ENCODE peak calls at places on chromosomes 12 and 14, in six cellular contexts. P, R, F, Y, A and X are unnamed samples.

GRCh38 chr12:58455146-58455545 is 465.2 kb downstream of the LRIG3 start:
- DNase-seq in R (no peak), P (peak), A (no peak), Y (no peak), F (no peak), X (no peak)

GRCh38 chr14:21003788-21004346 is 4.8 kb downstream of the SLC39A2 start:
- DNase-seq in P (no peak), Y (no peak), A (no peak), R (no peak), F (peak), X (no peak)

GRCh38 chr12:122096591-122097149 is 18.1 kb downstream of the MLXIP start:
- DNase-seq in A (no peak), Y (no peak), R (no peak), P (no peak), F (no peak), X (no peak)

GRCh38 chr12:56528836-56529235 is 7.2 kb downstream of the RBMS2 start:
- DNase-seq in P (no peak), F (no peak), A (no peak), Y (no peak), R (no peak), X (no peak)

GRCh38 chr12:78229491-78230209 is 399.0 kb downstream of the NAV3 start:
- DNase-seq in F (no peak), P (peak), Y (no peak), A (peak), R (peak), X (no peak)

GRCh38 chr12:81083906-81084513 is 6.1 kb downstream of the ACSS3 start:
- DNase-seq in F (no peak), A (no peak), Y (no peak), R (no peak), P (no peak), X (no peak)

GRCh38 chr12:84131076-84131475 is 781.5 kb downstream of the SLC6A15 start:
- DNase-seq in F (no peak), P (peak), R (no peak), Y (no peak), A (no peak), X (no peak)

GRCh38 chr14:100332797-100333196 is 9.7 kb downstream of the SLC25A47 start:
- DNase-seq in P (no peak), F (no peak), A (no peak), Y (no peak), R (no peak), X (no peak)

GRCh38 chr12:110171636-110172035 is 47.5 kb downstream of the IFT81 start:
- DNase-seq in P (no peak), A (no peak), F (no peak), R (no peak), Y (no peak), X (no peak)

GRCh38 chr14:75339059-75339458 is 60.4 kb downstream of the FOS start:
- DNase-seq in F (no peak), Y (no peak), R (no peak), P (peak), A (no peak), X (no peak)

GRCh38 chr12:1882405-1882804 is 36.0 kb downstream of the CACNA2D4 start:
- DNase-seq in Y (no peak), R (no peak), F (no peak), A (no peak), P (no peak), X (no peak)

GRCh38 chr12:124238886-124239285 is 56.0 kb upstream of the RFLNA start:
- DNase-seq in F (no peak), R (no peak), P (no peak), A (no peak), Y (no peak), X (no peak)

GRCh38 chr12:124243936-124244335 is 51.0 kb upstream of the RFLNA start:
- DNase-seq in P (no peak), F (no peak), A (no peak), R (no peak), Y (no peak), X (no peak)

GRCh38 chr12:124240493-124240892 is 54.4 kb upstream of the RFLNA start:
- DNase-seq in R (peak), A (peak), P (no peak), F (no peak), Y (no peak), X (no peak)

GRCh38 chr12:124241776-124242528 is 52.9 kb upstream of the RFLNA start:
- DNase-seq in F (no peak), A (no peak), P (no peak), R (no peak), Y (no peak), X (no peak)

DNA sequence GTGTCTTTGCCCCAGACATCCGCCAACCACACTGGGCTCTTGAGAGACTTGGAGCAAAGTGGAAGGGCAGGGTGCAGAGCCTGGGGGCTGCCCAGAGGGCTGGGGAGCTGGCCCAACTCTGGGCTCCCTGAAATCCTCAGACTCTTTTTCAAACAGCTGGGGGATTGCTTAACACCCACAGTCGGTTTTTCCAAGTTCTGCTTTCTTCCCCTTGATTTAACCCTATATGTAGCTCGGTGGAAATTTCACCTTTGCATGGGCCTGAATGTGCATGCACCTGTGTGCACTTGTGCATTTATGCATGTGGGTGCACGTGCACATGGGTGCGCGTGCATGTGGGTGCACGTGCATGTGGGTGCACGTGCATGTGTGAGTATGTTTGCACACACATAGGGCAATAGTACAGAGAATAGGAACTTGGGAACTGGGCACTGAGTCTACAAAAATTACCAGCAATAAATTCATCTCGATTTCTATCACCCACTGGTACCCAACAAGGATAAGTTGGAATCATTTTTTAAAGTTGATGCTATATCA is 52.3 kb upstream of the RFLNA start:
- DNase-seq in R (no peak), P (no peak), A (no peak), F (no peak), Y (no peak), X (no peak)
- TF ChIP-seq CTCF in R (no peak), P (no peak), A (no peak), F (no peak), Y (no peak), X (no peak)

DNA sequence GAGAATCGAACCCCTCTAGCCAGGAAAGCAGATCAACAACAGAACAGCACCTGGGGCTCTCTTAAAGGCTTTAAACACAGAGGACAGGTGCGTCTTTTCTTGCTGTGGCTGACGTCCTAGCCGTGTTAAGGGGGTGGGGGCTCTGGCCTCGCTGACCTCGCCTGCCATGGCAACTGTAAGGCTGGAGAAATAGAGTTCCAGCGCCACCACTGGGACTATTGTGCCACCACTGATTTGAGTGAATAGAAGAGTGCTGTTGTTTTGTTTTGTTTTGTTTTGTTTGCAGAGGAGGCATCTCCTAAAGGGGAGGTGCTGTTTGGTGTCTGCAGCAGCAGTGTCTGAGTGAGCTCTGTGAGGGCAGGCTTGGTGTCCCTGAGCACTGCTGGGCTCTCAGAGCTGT is 34.2 kb upstream of the PRMT8 start:
- DNase-seq in P (no peak), R (peak), A (no peak), F (no peak), Y (no peak), X (no peak)
- TF ChIP-seq CTCF in P (no peak), R (no peak), A (no peak), F (peak), Y (no peak), X (peak)

GRCh38 chr12:52183971-52184370 is 7.8 kb downstream of the KRT80 start:
- DNase-seq in F (no peak), Y (no peak), P (no peak), R (no peak), A (no peak), X (no peak)

GRCh38 chr12:52182456-52182855 is 9.4 kb downstream of the KRT80 start:
- DNase-seq in P (no peak), A (no peak), R (no peak), Y (no peak), F (no peak), X (no peak)

GRCh38 chr12:52181757-52182156 is 10.1 kb downstream of the KRT80 start:
- DNase-seq in Y (no peak), A (no peak), P (peak), R (peak), F (no peak), X (no peak)

GRCh38 chr12:52183544-52183910 is 8.3 kb downstream of the KRT80 start:
- DNase-seq in A (no peak), F (no peak), R (no peak), Y (no peak), P (no peak), X (no peak)

DNA sequence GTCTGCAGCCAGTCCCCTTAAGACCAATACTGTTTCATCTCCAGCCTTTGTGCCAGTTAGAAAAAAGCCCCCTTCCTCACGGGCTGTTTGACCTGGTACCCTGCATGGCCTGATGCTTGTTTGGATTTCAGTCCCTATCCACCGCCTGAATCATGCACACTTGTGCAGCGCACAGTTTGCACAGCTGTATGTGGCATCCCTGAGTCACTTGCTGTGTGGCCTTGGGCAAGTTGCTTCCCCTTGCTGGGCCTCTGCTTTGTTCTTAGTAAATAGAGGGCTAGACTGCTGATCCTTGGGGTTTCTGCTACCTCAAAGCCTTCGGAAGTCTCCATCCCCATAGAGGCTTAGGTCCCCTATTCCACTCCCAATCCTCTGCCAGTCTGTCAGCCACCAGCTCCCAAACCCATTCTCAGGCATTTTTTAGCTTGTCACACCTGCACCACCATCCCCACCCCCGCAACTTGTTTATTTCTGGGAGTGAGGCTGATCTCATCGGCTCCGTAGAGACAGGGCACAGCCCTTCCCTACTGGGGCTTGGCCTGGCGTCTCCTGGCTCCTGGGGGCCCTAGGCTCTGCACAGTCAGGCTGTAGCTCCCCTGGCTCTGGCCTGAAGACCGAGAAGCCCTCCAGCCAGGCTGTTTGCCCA is 8.8 kb downstream of the KRT80 start:
- DNase-seq in P (peak), Y (no peak), F (no peak), A (no peak), R (no peak), X (no peak)
- TF ChIP-seq CTCF in P (no peak), Y (no peak), F (no peak), A (no peak), R (no peak), X (no peak)

DNA sequence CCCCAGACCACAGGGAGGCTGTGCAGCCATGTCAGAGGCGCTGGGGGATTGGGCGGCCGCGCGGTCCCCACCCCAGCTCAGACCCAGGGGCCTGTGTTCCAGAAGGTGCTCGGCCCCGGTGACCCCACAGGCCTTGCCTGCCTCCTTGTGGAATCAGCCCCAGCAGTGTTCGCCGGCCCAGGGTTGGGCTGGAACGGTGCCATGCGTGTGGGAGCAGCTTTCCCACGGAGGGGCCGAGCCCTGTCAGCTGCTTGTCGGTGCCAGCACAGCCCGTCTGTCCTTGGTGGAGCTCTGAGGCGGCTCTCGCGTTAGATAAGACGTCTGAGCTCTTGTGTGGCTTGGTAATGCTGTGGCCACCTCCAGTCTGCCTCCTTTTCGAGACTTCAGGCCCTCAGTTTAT is 8.5 kb downstream of the ZFYVE21 start:
- DNase-seq in F (peak), R (no peak), P (peak), A (no peak), Y (no peak), X (no peak)
- TF ChIP-seq CTCF in F (peak), R (no peak), P (peak), A (no peak), Y (no peak), X (no peak)

GRCh38 chr14:102094101-102094500 is 7.3 kb upstream of the HSP90AA1 start:
- DNase-seq in P (no peak), A (no peak), F (no peak), R (no peak), Y (no peak), X (no peak)
- TF ChIP-seq CTCF in P (no peak), A (no peak), F (no peak), R (no peak), Y (no peak), X (no peak)

DNA sequence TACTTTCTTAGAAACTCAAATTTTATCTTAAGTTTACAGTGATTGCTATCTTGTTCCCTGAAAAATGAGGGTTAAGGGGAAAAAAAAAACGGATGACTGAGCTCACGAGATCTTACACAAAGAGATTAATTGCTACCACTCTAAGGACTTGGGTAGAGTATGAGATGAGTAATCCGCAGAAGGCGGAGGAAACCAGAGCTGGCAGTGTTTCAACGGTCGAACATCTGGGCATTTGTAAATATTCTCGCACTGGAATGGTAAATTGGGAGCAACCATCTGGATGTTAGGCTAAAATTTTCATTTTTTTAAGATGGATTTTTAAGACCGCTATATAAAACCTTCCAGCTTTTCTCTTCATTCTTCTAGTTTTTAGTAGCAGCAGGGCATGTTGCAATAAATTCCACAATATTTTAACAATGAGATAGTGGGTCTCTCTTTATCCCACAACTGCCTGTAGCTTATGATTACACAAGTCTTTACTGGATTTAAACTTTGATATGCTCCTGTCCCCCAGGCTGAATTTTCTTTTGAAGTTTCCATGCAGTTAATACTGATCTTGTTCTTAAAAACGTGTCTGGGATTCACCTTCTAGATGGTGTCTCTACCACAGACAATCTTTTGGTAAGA is 1324.1 kb downstream of the AACS start:
- DNase-seq in Y (no peak), F (no peak), R (no peak), P (peak), A (no peak), X (no peak)
- TF ChIP-seq CTCF in Y (no peak), F (no peak), R (no peak), P (no peak), A (no peak), X (no peak)

GRCh38 chr14:106872619-106873446 is 1346.5 kb downstream of the TMEM121 start:
- DNase-seq in P (no peak), F (peak), R (no peak), A (peak), Y (peak), X (no peak)
- TF ChIP-seq CTCF in P (peak), F (peak), R (peak), A (peak), Y (peak), X (peak)

GRCh38 chr14:44279357-44279756 is 227.7 kb downstream of the FSCB start:
- DNase-seq in F (no peak), P (no peak), A (no peak), Y (no peak), R (no peak), X (no peak)
- TF ChIP-seq CTCF in F (no peak), P (no peak), A (no peak), Y (no peak), R (no peak), X (no peak)

GRCh38 chr14:23728791-23729190 is 92.6 kb downstream of the DHRS2 start:
- DNase-seq in A (no peak), Y (no peak), P (no peak), F (no peak), R (no peak), X (no peak)

GRCh38 chr14:23725980-23726746 is 90.0 kb downstream of the DHRS2 start:
- DNase-seq in F (no peak), A (no peak), P (no peak), Y (no peak), R (no peak), X (no peak)

GRCh38 chr14:23727566-23728335 is 91.6 kb downstream of the DHRS2 start:
- DNase-seq in P (peak), F (no peak), R (no peak), Y (no peak), A (peak), X (peak)

GRCh38 chr14:23725528-23725927 is 89.4 kb downstream of the DHRS2 start:
- DNase-seq in F (no peak), R (no peak), Y (no peak), P (no peak), A (no peak), X (no peak)

GRCh38 chr14:23729720-23730387 is 93.7 kb downstream of the DHRS2 start:
- DNase-seq in A (peak), Y (no peak), F (no peak), P (no peak), R (no peak), X (no peak)
- TF ChIP-seq CTCF in A (no peak), Y (no peak), F (no peak), P (no peak), R (peak), X (no peak)

DNA sequence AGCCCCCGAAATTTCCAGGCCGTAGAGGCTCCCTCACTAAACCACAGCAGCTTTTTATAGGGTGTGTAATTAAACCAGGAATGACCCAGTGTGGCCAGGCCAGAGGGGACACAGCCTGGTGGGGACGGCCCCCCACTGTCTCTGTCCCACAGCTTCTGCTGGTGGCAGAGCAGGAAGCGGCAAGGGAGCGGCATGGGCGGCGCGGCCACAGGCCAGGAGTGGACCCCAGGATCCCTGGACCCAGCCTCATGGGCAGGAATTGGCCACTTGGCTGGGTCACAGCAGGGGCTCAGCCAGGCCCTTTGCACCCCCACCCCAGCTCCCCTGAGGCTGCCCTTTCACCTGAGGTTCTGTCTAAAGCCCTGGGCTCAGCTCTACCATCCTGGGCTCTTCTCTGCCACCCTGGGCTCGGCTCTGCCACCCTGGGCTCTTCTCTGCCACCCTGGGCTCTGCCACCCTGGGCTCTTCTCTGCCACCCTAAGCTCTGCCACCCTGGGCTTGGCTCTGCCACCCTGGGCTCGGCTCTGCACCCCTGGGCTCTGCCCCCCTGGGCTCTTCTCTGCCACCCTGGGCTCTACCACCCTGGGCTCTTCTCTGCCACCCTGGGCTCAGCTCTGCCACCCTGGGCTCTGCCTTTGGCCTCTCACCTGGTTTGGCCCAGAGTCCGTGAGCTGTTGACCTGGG is 39.3 kb downstream of the FBRSL1 start:
- DNase-seq in P (no peak), F (no peak), R (no peak), A (no peak), Y (no peak), X (no peak)
- TF ChIP-seq CTCF in P (no peak), F (no peak), R (no peak), A (no peak), Y (no peak), X (no peak)